ENCODE peak calls at places on chromosomes 2 and 18, in seven cellular contexts. One of them, this sample, is unnamed.

GRCh38 chr2:8026381-8026780 is 655.5 kb upstream of the ID2 start:
- DNase-seq in Panc1: no peak
- DNase-seq in HCT116: no peak
- DNase-seq in K562: no peak
- DNase-seq in GM12878: no peak
- DNase-seq in HepG2: no peak
- DNase-seq in HL-60: no peak
- DNase-seq in this sample: no peak

GRCh38 chr2:108594982-108595464 is 60.8 kb downstream of the LIMS1 start:
- DNase-seq in GM12878: no peak
- DNase-seq in K562: peak; percentile 91
- DNase-seq in HCT116: no peak
- DNase-seq in HepG2: peak; percentile 64
- DNase-seq in HL-60: no peak
- DNase-seq in Panc1: peak; percentile 64
- DNase-seq in this sample: no peak

GRCh38 chr2:233953106-233953801 is 36.1 kb downstream of the TRPM8 start:
- DNase-seq in HepG2: no peak
- DNase-seq in HL-60: no peak
- DNase-seq in Panc1: no peak
- DNase-seq in GM12878: no peak
- DNase-seq in HCT116: no peak
- DNase-seq in K562: no peak
- DNase-seq in this sample: no peak

GRCh38 chr2:23900133-23900926 is 26.6 kb downstream of the ATAD2B start:
- DNase-seq in HL-60: no peak
- DNase-seq in HCT116: peak; percentile 33
- DNase-seq in HepG2: no peak
- DNase-seq in K562: no peak
- DNase-seq in Panc1: peak; percentile 50
- DNase-seq in GM12878: no peak
- DNase-seq in this sample: no peak

GRCh38 chr18:44679912-44680270 is 797 bp upstream of the SETBP1 start:
- DNase-seq in HL-60: no peak
- DNase-seq in Panc1: no peak
- DNase-seq in HCT116: no peak
- DNase-seq in GM12878: no peak
- DNase-seq in K562: no peak
- DNase-seq in HepG2: no peak
- DNase-seq in this sample: peak; percentile 72

GRCh38 chr2:215684448-215685217 is 248.8 kb upstream of the FN1 start:
- DNase-seq in HCT116: no peak
- DNase-seq in K562: no peak
- DNase-seq in HL-60: no peak
- DNase-seq in Panc1: no peak
- DNase-seq in GM12878: no peak
- DNase-seq in HepG2: peak; percentile 43
- DNase-seq in this sample: no peak

GRCh38 chr2:118098307-118098706 is 10.0 kb downstream of the INSIG2 start:
- DNase-seq in HL-60: peak; percentile 7
- DNase-seq in Panc1: no peak
- DNase-seq in HCT116: no peak
- DNase-seq in GM12878: no peak
- DNase-seq in K562: no peak
- DNase-seq in HepG2: no peak
- DNase-seq in this sample: no peak

GRCh38 chr2:239531456-239532304 is 130.9 kb upstream of the HDAC4 start:
- DNase-seq in HepG2: no peak
- DNase-seq in K562: no peak
- DNase-seq in HCT116: no peak
- DNase-seq in HL-60: no peak
- DNase-seq in Panc1: no peak
- DNase-seq in GM12878: no peak
- DNase-seq in this sample: peak; percentile 5

GRCh38 chr18:13136689-13137040 is 81.9 kb upstream of the LDLRAD4 start:
- DNase-seq in HL-60: no peak
- DNase-seq in HepG2: no peak
- DNase-seq in GM12878: no peak
- DNase-seq in Panc1: no peak
- DNase-seq in K562: no peak
- DNase-seq in HCT116: no peak
- DNase-seq in this sample: peak; percentile 70

GRCh38 chr2:101762451-101763171 is 65.1 kb downstream of the MAP4K4 start:
- DNase-seq in Panc1: no peak
- DNase-seq in GM12878: no peak
- DNase-seq in HL-60: peak; percentile 38
- DNase-seq in HCT116: no peak
- DNase-seq in K562: no peak
- DNase-seq in HepG2: no peak
- DNase-seq in this sample: no peak
- TF ChIP-seq REST in Panc1: no peak
- TF ChIP-seq REST in GM12878: no peak
- TF ChIP-seq REST in HL-60: no peak
- TF ChIP-seq REST in HCT116: no peak
- TF ChIP-seq REST in K562: no peak
- TF ChIP-seq REST in HepG2: no peak
- TF ChIP-seq REST in this sample: no peak

GRCh38 chr2:100793220-100793619 is 26.7 kb upstream of the NPAS2 start:
- DNase-seq in GM12878: no peak
- DNase-seq in Panc1: no peak
- DNase-seq in K562: no peak
- DNase-seq in HL-60: no peak
- DNase-seq in HepG2: no peak
- DNase-seq in HCT116: no peak
- DNase-seq in this sample: no peak

GRCh38 chr2:100799701-100800100 is 20.2 kb upstream of the NPAS2 start:
- DNase-seq in K562: no peak
- DNase-seq in GM12878: no peak
- DNase-seq in HCT116: no peak
- DNase-seq in HL-60: no peak
- DNase-seq in HepG2: no peak
- DNase-seq in Panc1: no peak
- DNase-seq in this sample: no peak

GRCh38 chr2:100793982-100794381 is 26.0 kb upstream of the NPAS2 start:
- DNase-seq in K562: peak; percentile 32
- DNase-seq in HepG2: no peak
- DNase-seq in Panc1: no peak
- DNase-seq in HCT116: peak; percentile 62
- DNase-seq in HL-60: no peak
- DNase-seq in GM12878: no peak
- DNase-seq in this sample: no peak

GRCh38 chr2:100800910-100801309 is 19.0 kb upstream of the NPAS2 start:
- DNase-seq in HCT116: no peak
- DNase-seq in Panc1: no peak
- DNase-seq in HepG2: no peak
- DNase-seq in HL-60: no peak
- DNase-seq in GM12878: no peak
- DNase-seq in K562: no peak
- DNase-seq in this sample: no peak

GRCh38 chr2:100796499-100797100 is 23.3 kb upstream of the NPAS2 start:
- DNase-seq in HCT116: no peak
- DNase-seq in GM12878: no peak
- DNase-seq in HepG2: peak; percentile 93
- DNase-seq in HL-60: no peak
- DNase-seq in Panc1: no peak
- DNase-seq in K562: no peak
- DNase-seq in this sample: no peak
- TF ChIP-seq POLR2AphosphoS5 in HCT116: no peak
- TF ChIP-seq POLR2AphosphoS5 in GM12878: no peak
- TF ChIP-seq POLR2AphosphoS5 in HepG2: no peak
- TF ChIP-seq POLR2AphosphoS5 in HL-60: no peak
- TF ChIP-seq POLR2AphosphoS5 in Panc1: no peak
- TF ChIP-seq POLR2AphosphoS5 in K562: no peak
- TF ChIP-seq POLR2AphosphoS5 in this sample: no peak

GRCh38 chr2:72623481-72623880 is 202.4 kb downstream of the EXOC6B start:
- DNase-seq in HCT116: no peak
- DNase-seq in Panc1: no peak
- DNase-seq in HL-60: no peak
- DNase-seq in GM12878: no peak
- DNase-seq in K562: no peak
- DNase-seq in HepG2: no peak
- DNase-seq in this sample: no peak
- H3K27ac ChIP-seq in HCT116: no peak overlapping the region
- H3K27ac ChIP-seq in Panc1: no peak overlapping the region
- H3K27ac ChIP-seq in HL-60: no peak overlapping the region
- H3K27ac ChIP-seq in GM12878: no peak overlapping the region
- H3K27ac ChIP-seq in K562: no peak overlapping the region
- H3K27ac ChIP-seq in HepG2: no peak overlapping the region
- H3K27ac ChIP-seq in this sample: no peak overlapping the region

GRCh38 chr2:74514368-74515270 is at the start of gene TLX2:
- DNase-seq in HepG2: no peak
- DNase-seq in HCT116: no peak
- DNase-seq in K562: no peak
- DNase-seq in Panc1: no peak
- DNase-seq in GM12878: no peak
- DNase-seq in HL-60: no peak
- DNase-seq in this sample: peak; percentile 67

GRCh38 chr2:74516070-74516633 is 1.9 kb downstream of the TLX2 start:
- DNase-seq in HepG2: no peak
- DNase-seq in GM12878: no peak
- DNase-seq in HCT116: no peak
- DNase-seq in HL-60: no peak
- DNase-seq in K562: peak; percentile 49
- DNase-seq in Panc1: no peak
- DNase-seq in this sample: peak; percentile 95

GRCh38 chr2:74513605-74514367 is 464 bp upstream of the TLX2 start:
- DNase-seq in HepG2: no peak
- DNase-seq in Panc1: no peak
- DNase-seq in K562: no peak
- DNase-seq in GM12878: no peak
- DNase-seq in HL-60: no peak
- DNase-seq in HCT116: no peak
- DNase-seq in this sample: peak; percentile 65

GRCh38 chr2:74516650-74517049 is 2.4 kb downstream of the TLX2 start:
- DNase-seq in K562: no peak
- DNase-seq in HL-60: no peak
- DNase-seq in Panc1: no peak
- DNase-seq in HCT116: no peak
- DNase-seq in GM12878: no peak
- DNase-seq in HepG2: no peak
- DNase-seq in this sample: no peak

DNA sequence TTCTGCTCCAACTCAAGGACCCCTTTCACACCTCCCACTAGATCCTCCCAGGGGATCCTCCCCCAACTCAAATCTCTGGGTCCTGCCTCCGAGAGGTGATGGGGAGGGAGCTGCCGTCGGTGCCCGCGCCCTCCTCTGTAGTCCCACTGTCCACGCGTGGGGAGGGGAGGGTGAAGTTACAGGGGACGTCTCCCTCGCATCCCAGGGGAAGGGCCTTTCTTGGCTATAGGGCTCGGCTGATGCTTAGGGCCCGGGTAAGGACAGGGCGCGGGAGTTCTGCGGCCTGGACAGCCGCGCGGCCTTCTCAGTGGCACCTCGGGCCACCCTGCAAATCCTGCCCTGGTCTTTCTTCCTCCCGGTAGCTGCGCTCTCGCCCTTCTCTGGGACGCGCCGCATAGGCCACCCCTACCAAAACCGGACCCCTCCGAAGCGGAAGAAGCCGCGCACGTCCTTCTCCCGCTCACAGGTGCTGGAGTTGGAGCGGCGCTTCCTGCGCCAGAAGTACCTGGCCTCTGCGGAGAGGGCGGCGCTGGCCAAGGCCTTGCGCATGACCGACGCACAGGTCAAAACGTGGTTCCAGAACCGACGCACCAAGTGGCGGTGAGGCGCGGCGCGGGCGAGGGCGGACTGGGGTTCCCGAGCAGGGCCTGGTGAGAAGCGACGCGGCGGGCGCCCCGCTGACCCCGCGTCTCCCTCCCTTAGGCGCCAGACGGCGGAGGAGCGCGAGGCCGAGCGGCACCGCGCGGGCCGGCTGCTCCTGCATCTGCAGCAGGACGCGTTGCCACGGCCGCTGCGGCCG is 1.2 kb downstream of the TLX2 start:
- DNase-seq in Panc1: no peak
- DNase-seq in HL-60: no peak
- DNase-seq in GM12878: no peak
- DNase-seq in HCT116: no peak
- DNase-seq in HepG2: no peak
- DNase-seq in K562: no peak
- DNase-seq in this sample: peak; percentile 69
- TF ChIP-seq REST in Panc1: no peak
- TF ChIP-seq REST in HL-60: no peak
- TF ChIP-seq REST in GM12878: no peak
- TF ChIP-seq REST in HCT116: no peak
- TF ChIP-seq REST in HepG2: no peak
- TF ChIP-seq REST in K562: no peak
- TF ChIP-seq REST in this sample: no peak